ENCODE peak calls at places on chromosomes 11 and 22, in eight cellular contexts. One of them, this sample, is unnamed.

GRCh38 chr11:2742611-2743426 is 43.0 kb upstream of the KCNQ1OT1 start:
- DNase-seq in stomach: no peak
- DNase-seq in GM23338: no peak
- DNase-seq in Panc1: no peak
- DNase-seq in sigmoid colon: peak
- DNase-seq in HCT116: no peak
- DNase-seq in esophagus muscularis mucosa: no peak
- DNase-seq in transverse colon: no peak
- DNase-seq in this sample: peak

GRCh38 chr11:23991140-23991539 is 505.7 kb upstream of the LUZP2 start:
- DNase-seq in stomach: no peak
- DNase-seq in GM23338: no peak
- DNase-seq in Panc1: no peak
- DNase-seq in sigmoid colon: no peak
- DNase-seq in HCT116: no peak
- DNase-seq in esophagus muscularis mucosa: no peak
- DNase-seq in transverse colon: no peak
- DNase-seq in this sample: no peak

GRCh38 chr11:128513915-128514681 is 73.3 kb downstream of the ETS1 start:
- DNase-seq in stomach: no peak
- DNase-seq in GM23338: no peak
- DNase-seq in Panc1: no peak
- DNase-seq in sigmoid colon: no peak
- DNase-seq in HCT116: no peak
- DNase-seq in esophagus muscularis mucosa: no peak
- DNase-seq in transverse colon: no peak
- DNase-seq in this sample: no peak

GRCh38 chr22:46446799-46447198 is 90.6 kb downstream of the CELSR1 start:
- DNase-seq in stomach: no peak
- DNase-seq in GM23338: no peak
- DNase-seq in Panc1: no peak
- DNase-seq in sigmoid colon: no peak
- DNase-seq in HCT116: no peak
- DNase-seq in esophagus muscularis mucosa: no peak
- DNase-seq in transverse colon: no peak
- DNase-seq in this sample: no peak

GRCh38 chr11:121391914-121392313 is 60.2 kb upstream of the SORL1 start:
- DNase-seq in stomach: peak
- DNase-seq in GM23338: no peak
- DNase-seq in Panc1: no peak
- DNase-seq in sigmoid colon: no peak
- DNase-seq in HCT116: no peak
- DNase-seq in esophagus muscularis mucosa: no peak
- DNase-seq in transverse colon: peak
- DNase-seq in this sample: no peak

GRCh38 chr11:11408436-11409221 is 55.6 kb upstream of the CSNK2A3 start:
- DNase-seq in stomach: no peak
- DNase-seq in GM23338: no peak
- DNase-seq in Panc1: no peak
- DNase-seq in sigmoid colon: no peak
- DNase-seq in HCT116: no peak
- DNase-seq in esophagus muscularis mucosa: no peak
- DNase-seq in transverse colon: no peak
- DNase-seq in this sample: no peak

GRCh38 chr11:32658639-32659406 is 75.2 kb downstream of the EIF3M start:
- DNase-seq in stomach: no peak
- DNase-seq in GM23338: no peak
- DNase-seq in Panc1: no peak
- DNase-seq in sigmoid colon: no peak
- DNase-seq in HCT116: no peak
- DNase-seq in esophagus muscularis mucosa: no peak
- DNase-seq in transverse colon: no peak
- DNase-seq in this sample: no peak

GRCh38 chr11:558503-558902 is 2.0 kb downstream of the LMNTD2 start:
- DNase-seq in stomach: no peak
- DNase-seq in GM23338: no peak
- DNase-seq in Panc1: no peak
- DNase-seq in sigmoid colon: no peak
- DNase-seq in HCT116: no peak
- DNase-seq in esophagus muscularis mucosa: no peak
- DNase-seq in transverse colon: no peak
- DNase-seq in this sample: peak

GRCh38 chr11:9741260-9741659 is 77.4 kb downstream of the SWAP70 start:
- DNase-seq in stomach: no peak
- DNase-seq in GM23338: no peak
- DNase-seq in Panc1: no peak
- DNase-seq in sigmoid colon: no peak
- DNase-seq in HCT116: no peak
- DNase-seq in esophagus muscularis mucosa: no peak
- DNase-seq in transverse colon: no peak
- DNase-seq in this sample: no peak

GRCh38 chr11:105960252-105961245 is 61.5 kb downstream of the MSANTD4 start:
- DNase-seq in stomach: no peak
- DNase-seq in GM23338: peak
- DNase-seq in Panc1: no peak
- DNase-seq in sigmoid colon: no peak
- DNase-seq in HCT116: no peak
- DNase-seq in esophagus muscularis mucosa: no peak
- DNase-seq in transverse colon: no peak
- DNase-seq in this sample: no peak

GRCh38 chr11:111793863-111794262 is 27.7 kb upstream of the PPP2R1B start:
- DNase-seq in stomach: no peak
- DNase-seq in GM23338: no peak
- DNase-seq in Panc1: no peak
- DNase-seq in sigmoid colon: no peak
- DNase-seq in HCT116: no peak
- DNase-seq in esophagus muscularis mucosa: no peak
- DNase-seq in transverse colon: no peak
- DNase-seq in this sample: no peak

GRCh38 chr22:22076937-22077703 is 94.5 kb upstream of the TOP3B start:
- DNase-seq in stomach: no peak
- DNase-seq in GM23338: no peak
- DNase-seq in Panc1: no peak
- DNase-seq in sigmoid colon: no peak
- DNase-seq in HCT116: no peak
- DNase-seq in esophagus muscularis mucosa: no peak
- DNase-seq in transverse colon: no peak
- DNase-seq in this sample: no peak

GRCh38 chr11:73981051-73981805 is 1.4 kb downstream of the UCP2 start:
- DNase-seq in stomach: no peak
- DNase-seq in GM23338: no peak
- DNase-seq in Panc1: no peak
- DNase-seq in sigmoid colon: peak
- DNase-seq in HCT116: no peak
- DNase-seq in esophagus muscularis mucosa: no peak
- DNase-seq in transverse colon: no peak
- DNase-seq in this sample: peak

GRCh38 chr11:113023228-113023627 is 62.0 kb downstream of the NCAM1 start:
- DNase-seq in stomach: no peak
- DNase-seq in GM23338: no peak
- DNase-seq in Panc1: no peak
- DNase-seq in sigmoid colon: no peak
- DNase-seq in HCT116: no peak
- DNase-seq in esophagus muscularis mucosa: no peak
- DNase-seq in transverse colon: no peak
- DNase-seq in this sample: no peak

GRCh38 chr11:72240461-72241289 is 3.3 kb downstream of the PHOX2A start:
- DNase-seq in stomach: no peak
- DNase-seq in GM23338: peak
- DNase-seq in Panc1: no peak
- DNase-seq in sigmoid colon: peak
- DNase-seq in HCT116: no peak
- DNase-seq in esophagus muscularis mucosa: no peak
- DNase-seq in transverse colon: no peak
- DNase-seq in this sample: peak

GRCh38 chr22:42305967-42306366 is 35.5 kb upstream of the TCF20 start:
- DNase-seq in stomach: no peak
- DNase-seq in GM23338: no peak
- DNase-seq in Panc1: no peak
- DNase-seq in sigmoid colon: no peak
- DNase-seq in HCT116: no peak
- DNase-seq in esophagus muscularis mucosa: no peak
- DNase-seq in transverse colon: no peak
- DNase-seq in this sample: no peak

GRCh38 chr22:17400305-17400704 is 31.0 kb downstream of the CECR2 start:
- DNase-seq in stomach: no peak
- DNase-seq in GM23338: no peak
- DNase-seq in Panc1: no peak
- DNase-seq in sigmoid colon: no peak
- DNase-seq in HCT116: no peak
- DNase-seq in esophagus muscularis mucosa: no peak
- DNase-seq in transverse colon: no peak
- DNase-seq in this sample: no peak

GRCh38 chr11:120342226-120342625 is 6.0 kb downstream of the ARHGEF12 start:
- DNase-seq in stomach: no peak
- DNase-seq in GM23338: no peak
- DNase-seq in Panc1: no peak
- DNase-seq in sigmoid colon: no peak
- DNase-seq in HCT116: no peak
- DNase-seq in esophagus muscularis mucosa: no peak
- DNase-seq in transverse colon: no peak
- DNase-seq in this sample: no peak

GRCh38 chr11:2444301-2445106 is at the start of the genes KCNQ1 and TRPM5:
- DNase-seq in stomach: peak
- DNase-seq in GM23338: peak
- DNase-seq in Panc1: no peak
- DNase-seq in sigmoid colon: no peak
- DNase-seq in HCT116: peak
- DNase-seq in esophagus muscularis mucosa: no peak
- DNase-seq in transverse colon: peak
- DNase-seq in this sample: peak

DNA sequence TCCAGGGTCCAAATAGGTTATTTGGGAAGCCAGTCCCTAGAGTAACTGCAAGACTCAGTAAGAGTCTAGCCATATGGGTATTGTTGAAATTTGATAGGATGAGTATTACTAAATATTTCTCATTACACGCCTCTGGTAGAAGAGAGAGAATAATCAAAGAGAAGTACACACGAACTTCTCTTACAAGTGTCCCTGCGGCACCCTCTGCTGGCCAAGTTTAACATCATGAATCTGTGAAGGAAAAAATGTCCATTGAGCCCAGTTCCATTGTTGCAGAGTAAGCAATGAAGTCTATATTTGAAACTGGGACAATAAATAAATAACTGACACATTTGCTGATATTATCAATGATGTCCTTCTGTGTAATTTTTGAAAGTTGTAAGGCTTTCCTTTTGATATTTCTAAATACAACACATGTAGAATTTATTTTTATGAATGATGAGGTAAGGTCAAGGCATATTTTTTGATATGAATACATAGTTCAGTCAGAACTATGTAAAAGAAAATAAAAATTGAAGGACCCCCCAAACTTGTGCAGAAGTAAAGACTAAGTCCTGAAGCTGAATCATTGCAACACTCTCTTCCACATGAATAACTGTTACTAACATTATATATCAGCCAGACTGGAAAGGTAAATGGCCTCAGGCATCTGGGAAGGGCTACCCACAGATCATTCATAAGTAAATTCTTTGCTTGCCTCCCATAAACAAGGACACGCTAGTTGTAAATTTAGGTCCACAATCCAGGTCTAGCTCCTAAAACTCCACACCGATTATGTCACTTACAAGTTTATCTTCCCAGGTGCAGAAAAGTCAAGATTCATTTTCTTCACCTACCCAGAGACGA is 10.0 kb downstream of the OR51L1 start:
- DNase-seq in stomach: peak
- DNase-seq in GM23338: peak
- DNase-seq in Panc1: peak
- DNase-seq in sigmoid colon: no peak
- DNase-seq in HCT116: peak
- DNase-seq in esophagus muscularis mucosa: no peak
- DNase-seq in transverse colon: peak
- DNase-seq in this sample: no peak
- TF ChIP-seq CTCF in stomach: peak
- TF ChIP-seq CTCF in GM23338: peak
- TF ChIP-seq CTCF in Panc1: peak
- TF ChIP-seq CTCF in sigmoid colon: peak
- TF ChIP-seq CTCF in HCT116: peak
- TF ChIP-seq CTCF in esophagus muscularis mucosa: peak
- TF ChIP-seq CTCF in transverse colon: peak
- TF ChIP-seq CTCF in this sample: peak

DNA sequence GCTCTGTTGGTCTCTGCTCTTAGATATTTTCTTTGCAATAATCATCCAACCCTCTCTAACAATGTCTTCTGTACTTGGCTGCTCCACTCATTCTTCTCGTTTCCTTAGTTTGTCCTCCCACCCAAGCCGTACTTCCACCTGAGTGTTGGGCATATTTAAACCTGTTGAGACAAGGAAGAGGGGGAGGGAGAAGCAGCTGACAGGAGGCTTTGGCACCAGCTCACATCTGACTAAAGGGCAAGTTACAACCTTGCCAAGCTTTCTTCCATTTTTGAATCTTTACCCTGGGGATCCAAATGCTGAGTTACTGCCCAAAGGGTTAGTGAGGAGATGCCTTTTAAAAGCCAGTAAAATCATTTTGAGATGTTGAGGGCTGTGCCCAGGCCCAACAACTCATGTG is 114.2 kb upstream of the SESN3 start:
- DNase-seq in stomach: no peak
- DNase-seq in GM23338: no peak
- DNase-seq in Panc1: no peak
- DNase-seq in sigmoid colon: no peak
- DNase-seq in HCT116: no peak
- DNase-seq in esophagus muscularis mucosa: no peak
- DNase-seq in transverse colon: no peak
- DNase-seq in this sample: no peak
- TF ChIP-seq POLR2AphosphoS5 in stomach: no peak
- TF ChIP-seq POLR2AphosphoS5 in GM23338: no peak
- TF ChIP-seq POLR2AphosphoS5 in Panc1: no peak
- TF ChIP-seq POLR2AphosphoS5 in sigmoid colon: no peak
- TF ChIP-seq POLR2AphosphoS5 in HCT116: no peak
- TF ChIP-seq POLR2AphosphoS5 in esophagus muscularis mucosa: no peak
- TF ChIP-seq POLR2AphosphoS5 in transverse colon: no peak
- TF ChIP-seq POLR2AphosphoS5 in this sample: no peak

GRCh38 chr11:33999393-33999792 is 52.1 kb upstream of the CAPRIN1 start:
- DNase-seq in stomach: no peak
- DNase-seq in GM23338: no peak
- DNase-seq in Panc1: no peak
- DNase-seq in sigmoid colon: no peak
- DNase-seq in HCT116: no peak
- DNase-seq in esophagus muscularis mucosa: no peak
- DNase-seq in transverse colon: no peak
- DNase-seq in this sample: no peak
- TF ChIP-seq CTCF in stomach: no peak
- TF ChIP-seq CTCF in GM23338: no peak
- TF ChIP-seq CTCF in Panc1: no peak
- TF ChIP-seq CTCF in sigmoid colon: no peak
- TF ChIP-seq CTCF in HCT116: no peak
- TF ChIP-seq CTCF in esophagus muscularis mucosa: no peak
- TF ChIP-seq CTCF in transverse colon: no peak
- TF ChIP-seq CTCF in this sample: no peak

DNA sequence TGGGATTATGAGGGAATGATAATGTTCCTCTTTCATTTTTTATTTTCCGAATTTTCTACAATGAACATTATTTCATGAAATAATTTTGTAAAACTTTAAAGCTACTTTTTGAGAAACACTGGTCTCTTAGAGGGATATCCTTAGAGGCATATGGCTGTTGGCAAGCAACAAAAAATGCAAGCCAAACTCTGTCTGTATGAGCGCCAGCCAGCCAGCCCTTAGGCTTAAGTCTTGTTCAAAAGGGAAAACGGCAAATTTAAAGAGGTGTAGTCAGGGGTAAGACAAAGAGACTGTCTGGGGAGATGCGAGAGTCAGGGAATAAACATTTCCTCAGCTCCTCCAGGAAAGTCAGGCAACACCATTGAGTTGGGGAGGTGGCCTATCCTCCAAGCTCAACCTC is 22.5 kb downstream of the ASCC2 start:
- DNase-seq in stomach: no peak
- DNase-seq in GM23338: no peak
- DNase-seq in Panc1: no peak
- DNase-seq in sigmoid colon: no peak
- DNase-seq in HCT116: no peak
- DNase-seq in esophagus muscularis mucosa: no peak
- DNase-seq in transverse colon: no peak
- DNase-seq in this sample: no peak
- TF ChIP-seq POLR2AphosphoS5 in stomach: no peak
- TF ChIP-seq POLR2AphosphoS5 in GM23338: no peak
- TF ChIP-seq POLR2AphosphoS5 in Panc1: no peak
- TF ChIP-seq POLR2AphosphoS5 in sigmoid colon: no peak
- TF ChIP-seq POLR2AphosphoS5 in HCT116: no peak
- TF ChIP-seq POLR2AphosphoS5 in esophagus muscularis mucosa: no peak
- TF ChIP-seq POLR2AphosphoS5 in transverse colon: no peak
- TF ChIP-seq POLR2AphosphoS5 in this sample: no peak

This sample was measured in spleen.